ENCODE peak calls at places on chromosomes 7 and 10, in four cellular contexts. K, B, L and Q are unnamed samples.

GRCh38 chr10:118563373-118563890 is 32.0 kb downstream of the PRLHR start:
- DNase-seq in K (no peak), B (no peak), L (no peak), Q (no peak)

GRCh38 chr7:22005151-22005550 is 59.5 kb upstream of the CDCA7L start:
- DNase-seq in K (no peak), B (no peak), L (no peak), Q (no peak)

GRCh38 chr10:4766449-4766848 is 59.6 kb upstream of the AKR1E2 start:
- DNase-seq in K (no peak), B (no peak), L (no peak), Q (no peak)

GRCh38 chr7:50393076-50393475 is 57.1 kb downstream of the FIGNL1 start:
- DNase-seq in K (no peak), B (no peak), L (no peak), Q (no peak)

GRCh38 chr7:139829654-139830130 is 628 bp downstream of the TBXAS1 start:
- DNase-seq in K (no peak), B (no peak), L (peak), Q (no peak)

GRCh38 chr10:84214612-84215235 is 10.6 kb downstream of the LRIT2 start:
- DNase-seq in K (no peak), B (no peak), L (peak), Q (peak)

GRCh38 chr10:8026349-8027259 is 27.9 kb upstream of the GATA3 start:
- DNase-seq in K (no peak), B (no peak), L (no peak), Q (no peak)

GRCh38 chr10:132054564-132054963 is 11.2 kb upstream of the JAKMIP3 start:
- DNase-seq in K (no peak), B (no peak), L (peak), Q (no peak)

GRCh38 chr10:101609481-101609880 is 21.4 kb downstream of the DPCD start:
- DNase-seq in K (no peak), B (peak), L (peak), Q (no peak)

GRCh38 chr7:68535266-68535665 is 1063.0 kb upstream of the AUTS2 start:
- DNase-seq in K (no peak), B (no peak), L (no peak), Q (no peak)

GRCh38 chr7:38637957-38638356 is 6.8 kb upstream of the AMPH start:
- DNase-seq in K (no peak), B (no peak), L (no peak), Q (no peak)

GRCh38 chr7:151780626-151781025 is 96.3 kb downstream of the PRKAG2 start:
- DNase-seq in K (no peak), B (no peak), L (no peak), Q (no peak)

GRCh38 chr7:47227762-47228177 is 354.1 kb downstream of the TNS3 start:
- DNase-seq in K (no peak), B (peak), L (peak), Q (no peak)

GRCh38 chr7:50069613-50070012 is 23.4 kb downstream of the ZPBP start:
- DNase-seq in K (no peak), B (no peak), L (peak), Q (peak)